ENCODE peak calls at places on chromosome 19, in five cellular contexts. S, F, N, V and W are unnamed samples. For H3K9me3 and H3K4me1, the result is how much of the 10 kb centered on the place peaks cover.

GRCh38 chr19:35768082-35768421 is 7.3 kb upstream of the ARHGAP33 start:
- DNase-seq in F (no peak), S (no peak), N (no peak), V (no peak), W (no peak)

GRCh38 chr19:9566729-9567128 is 17.6 kb downstream of the ZNF121 start:
- DNase-seq in N (no peak), F (no peak), V (no peak), S (no peak), W (no peak)

GRCh38 chr19:11697284-11697855 is 41.4 kb downstream of the ZNF823 start:
- DNase-seq in F (no peak), S (no peak), V (no peak), N (no peak), W (no peak)

GRCh38 chr19:6412111-6412999 is 12.3 kb downstream of the KHSRP start:
- DNase-seq in V (peak), N (no peak), F (peak), S (no peak), W (no peak)

GRCh38 chr19:9075064-9075964 is 11.5 kb upstream of the OR1M1 start:
- DNase-seq in V (no peak), S (peak), F (no peak), N (no peak), W (peak)

GRCh38 chr19:11214387-11214786 is 17.0 kb upstream of the KANK2 start:
- DNase-seq in S (no peak), F (no peak), V (no peak), N (no peak), W (no peak)

GRCh38 chr19:42023943-42024260 is 29.9 kb upstream of the ATP1A3 start:
- DNase-seq in N (no peak), F (no peak), S (no peak), V (no peak), W (no peak)

GRCh38 chr19:12090807-12091206 is 26.3 kb downstream of the ZNF844 start:
- DNase-seq in V (peak), S (no peak), N (peak), F (peak), W (no peak)

GRCh38 chr19:42423462-42424344 is 3.5 kb downstream of the LIPE start:
- DNase-seq in V (peak), S (peak), N (peak), F (peak), W (peak)

GRCh38 chr19:3516675-3517207 is 10.6 kb downstream of the FZR1 start:
- DNase-seq in N (no peak), F (peak), S (no peak), V (peak), W (no peak)

GRCh38 chr19:6276447-6276846 is 3.3 kb downstream of the MLLT1 start:
- DNase-seq in S (no peak), V (no peak), N (no peak), F (no peak), W (peak)

GRCh38 chr19:43763473-43763939 is 8.7 kb upstream of the SMG9 start:
- DNase-seq in F (no peak), V (no peak), N (no peak), S (no peak), W (no peak)

GRCh38 chr19:13053761-13054604 is 48.7 kb downstream of the LYL1 start:
- DNase-seq in N (no peak), S (no peak), F (no peak), V (no peak), W (peak)

GRCh38 chr19:1465191-1466016 is 13.6 kb downstream of the C19orf25 start:
- DNase-seq in F (no peak), S (no peak), V (no peak), N (peak), W (peak)

GRCh38 chr19:48660854-48661731 is 11.7 kb downstream of the NTN5 start:
- DNase-seq in V (peak), F (peak), S (no peak), N (peak), W (peak)

GRCh38 chr19:3041756-3042517 is 12.9 kb upstream of the TLE2 start:
- DNase-seq in S (no peak), N (no peak), V (no peak), F (no peak), W (no peak)

GRCh38 chr19:12052571-12053169 is at the start of gene ZNF878:
- DNase-seq in F (peak), N (peak), S (no peak), V (peak), W (peak)

GRCh38 chr19:19280561-19280960 is 7.5 kb upstream of the TM6SF2 start:
- DNase-seq in S (no peak), F (no peak), V (no peak), N (no peak), W (no peak)

GRCh38 chr19:44345969-44346368 is 10.5 kb downstream of the ZNF112 start:
- DNase-seq in S (no peak), N (no peak), F (no peak), V (no peak), W (no peak)

GRCh38 chr19:41698746-41699230 is 9.6 kb upstream of the CEACAM5 start:
- DNase-seq in F (no peak), S (no peak), N (no peak), V (no peak), W (no peak)

GRCh38 chr19:35509861-35510625 is 3.4 kb downstream of the DMKN start:
- DNase-seq in S (no peak), V (peak), N (peak), F (peak), W (peak)

GRCh38 chr19:29992233-29992867 is 50.3 kb downstream of the URI1 start:
- DNase-seq in V (no peak), N (no peak), F (no peak), S (no peak), W (no peak)

GRCh38 chr19:10211691-10212090 is 16.9 kb upstream of the DNMT1 start:
- DNase-seq in V (no peak), N (no peak), S (no peak), F (no peak), W (no peak)

GRCh38 chr19:14159059-14159458 is 22.7 kb upstream of the ASF1B start:
- DNase-seq in V (no peak), S (no peak), N (no peak), F (no peak), W (no peak)

GRCh38 chr19:33797821-33798633 is 1.4 kb downstream of the KCTD15 start:
- DNase-seq in S (no peak), F (no peak), V (no peak), N (no peak), W (peak)

GRCh38 chr19:50344661-50345318 is 15.6 kb upstream of the KCNC3 start:
- DNase-seq in N (peak), F (no peak), S (no peak), V (no peak), W (peak)
- H3K27ac ChIP-seq in N (peak), F (no peak), S (no peak), V (no peak), W (no peak)

GRCh38 chr19:58117841-58118575 is 20.0 kb upstream of the ZSCAN18 start:
- DNase-seq in F (no peak), V (no peak), N (no peak), S (no peak), W (peak)
- H3K9me3 ChIP-seq in F (under half), V (half or more), N (half or more), S (half or more), W (under half)

GRCh38 chr19:39413903-39414608 is 1.6 kb downstream of the PLEKHG2 start:
- DNase-seq in V (no peak), S (no peak), F (no peak), N (peak), W (peak)

GRCh38 chr19:39413269-39413902 is 917 bp downstream of the PLEKHG2 start:
- DNase-seq in S (no peak), F (no peak), N (peak), V (no peak), W (peak)

GRCh38 chr19:39412100-39412866 is at the start of gene PLEKHG2:
- DNase-seq in N (peak), S (peak), V (peak), F (peak), W (peak)

GRCh38 chr19:39411832-39412099 is 703 bp upstream of the PLEKHG2 start:
- DNase-seq in F (peak), V (peak), S (peak), N (peak), W (peak)

GRCh38 chr19:39412867-39413268 is 399 bp downstream of the PLEKHG2 start:
- DNase-seq in S (no peak), N (no peak), V (no peak), F (no peak), W (no peak)
- H3K4me1 ChIP-seq in S (half or more), N (under half), V (under half), F (under half), W (under half)

GRCh38 chr19:426725-427445 is 17.9 kb upstream of the C2CD4C start:
- DNase-seq in V (no peak), N (no peak), F (no peak), S (no peak), W (no peak)
- H3K27ac ChIP-seq in V (no peak), N (no peak), F (no peak), S (no peak), W (no peak)

GRCh38 chr19:52507266-52507665 is 20.2 kb upstream of the ZNF808 start:
- DNase-seq in V (no peak), F (no peak), N (no peak), S (no peak), W (peak)
- H3K9me3 ChIP-seq in V (under half), F (under half), N (half or more), S (half or more), W (under half)